ENCODE peak calls at places on chromosomes 4 and X, in five cellular contexts. E is esophagus squamous epithelium, T is hepatocyte, O is heart left ventricle, K is transverse colon. F is an unnamed sample. For H3K36me3, the result is how much of the 10 kb centered on the place peaks cover.

GRCh38 chr4:19399001-19399400 is 852.7 kb upstream of the SLIT2 start:
- DNase-seq in E (no peak), O (no peak), K (no peak), T (no peak), F (no peak)

GRCh38 chr4:87848622-87849351 is 16.0 kb downstream of the MEPE start:
- DNase-seq in O (no peak), K (peak), E (no peak), T (peak), F (peak)

GRCh38 chrX:31126205-31126604 is 54.4 kb upstream of the FTHL17 start:
- DNase-seq in K (no peak), T (no peak), O (no peak), E (no peak), F (no peak)

GRCh38 chr4:133694416-133694815 is 507.2 kb downstream of the PABPC4L start:
- DNase-seq in O (no peak), E (no peak), K (no peak), T (no peak), F (no peak)

GRCh38 chrX:153459976-153460375 is 10.4 kb downstream of the HAUS7 start:
- DNase-seq in E (no peak), K (no peak), T (no peak), O (no peak), F (no peak)

GRCh38 chr4:188433916-188434315 is 294.7 kb downstream of the TRIML1 start:
- DNase-seq in O (no peak), E (no peak), T (no peak), K (no peak), F (no peak)

GRCh38 chrX:39891781-39892180 is 206.0 kb downstream of the BCOR start:
- DNase-seq in O (no peak), K (no peak), T (no peak), E (no peak), F (no peak)

GRCh38 chr4:10611673-10612072 is 72.9 kb downstream of the CLNK start:
- DNase-seq in T (peak), O (no peak), K (no peak), E (no peak), F (no peak)

GRCh38 chr4:152488246-152488645 is 47.6 kb downstream of the FBXW7 start:
- DNase-seq in T (no peak), O (no peak), E (no peak), K (no peak), F (no peak)

GRCh38 chrX:150032742-150033141 is 94.5 kb upstream of the EOLA2 start:
- DNase-seq in E (no peak), K (no peak), T (peak), O (no peak), F (no peak)

GRCh38 chr4:137390141-137390540 is 142.2 kb downstream of the PCDH18 start:
- DNase-seq in T (no peak), K (no peak), E (no peak), O (no peak), F (no peak)

GRCh38 chr4:33924239-33924638 is 2320.1 kb downstream of the ARAP2 start:
- DNase-seq in T (peak), E (no peak), K (no peak), O (no peak), F (no peak)

GRCh38 chrX:119218198-119218597 is 17.9 kb upstream of the PGRMC1 start:
- DNase-seq in O (no peak), K (no peak), E (no peak), T (no peak), F (no peak)

GRCh38 chrX:13829995-13830394 is 13.1 kb upstream of the GPM6B start:
- DNase-seq in O (no peak), K (no peak), T (no peak), E (no peak), F (no peak)

GRCh38 chrX:66328950-66329596 is 165.0 kb downstream of the HEPH start:
- DNase-seq in O (peak), T (no peak), E (no peak), K (no peak), F (peak)

GRCh38 chrX:105945266-105945665 is 93.3 kb downstream of the SERPINA7 start:
- DNase-seq in K (no peak), T (no peak), O (no peak), E (no peak), F (no peak)

GRCh38 chr4:124936427-124936826 is 223.9 kb upstream of the ANKRD50 start:
- DNase-seq in E (no peak), T (no peak), O (no peak), K (no peak), F (peak)

GRCh38 chr4:113300384-113301011 is 251.0 kb downstream of the ANK2 start:
- DNase-seq in E (no peak), T (peak), O (no peak), K (no peak), F (no peak)

GRCh38 chr4:147465461-147465860 is 15.4 kb upstream of the EDNRA start:
- DNase-seq in T (no peak), O (no peak), E (no peak), K (no peak), F (no peak)

GRCh38 chr4:16196482-16197393 is 29.5 kb downstream of the TAPT1 start:
- DNase-seq in K (no peak), E (no peak), T (peak), O (no peak), F (peak)

GRCh38 chr4:129246850-129247542 is 151.0 kb downstream of the C4orf33 start:
- DNase-seq in E (no peak), K (peak), T (peak), O (no peak), F (peak)

GRCh38 chrX:73266766-73267165 is 52.1 kb upstream of the NAP1L2 start:
- DNase-seq in O (no peak), E (no peak), K (no peak), T (no peak), F (no peak)

GRCh38 chrX:129945131-129945530 is 37.3 kb upstream of the BCORL1 start:
- DNase-seq in T (no peak), K (no peak), E (no peak), O (no peak), F (no peak)

GRCh38 chr4:126023946-126024345 is 709.2 kb downstream of the FAT4 start:
- DNase-seq in T (no peak), O (no peak), K (no peak), E (no peak), F (no peak)

DNA sequence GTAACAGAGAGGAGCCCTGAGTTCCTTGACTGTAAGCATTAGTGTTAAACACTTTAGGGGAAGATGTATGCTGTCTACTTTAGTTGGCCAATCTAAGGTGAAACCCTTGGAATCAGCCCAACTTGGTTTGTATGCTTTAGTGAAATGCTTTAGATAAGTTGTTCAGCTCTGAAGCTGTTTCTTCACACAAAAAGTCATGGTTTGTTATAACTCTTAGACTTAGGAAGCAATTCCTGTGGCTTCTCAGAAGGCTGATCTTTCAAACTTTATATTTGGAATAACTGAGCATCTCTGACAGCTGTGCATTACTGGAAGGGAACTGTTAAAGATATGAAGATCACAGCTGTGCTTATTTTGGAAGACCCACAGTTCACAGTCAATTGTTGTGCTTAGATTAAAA is 714.1 kb downstream of the FAT4 start:
- DNase-seq in T (no peak), E (no peak), K (no peak), O (no peak), F (no peak)
- TF ChIP-seq CTCF in T (no peak), E (no peak), K (no peak), O (no peak), F (no peak)

GRCh38 chrX:68697465-68698125 is 50.1 kb downstream of the STARD8 start:
- DNase-seq in K (no peak), O (no peak), T (no peak), E (no peak), F (no peak)
- H3K4me3 ChIP-seq in K (no peak), O (peak), T (no peak), E (no peak), F (no peak)

GRCh38 chr4:55866973-55867574 is 13.6 kb downstream of the EXOC1 start:
- DNase-seq in O (no peak), T (peak), K (no peak), E (no peak), F (no peak)

GRCh38 chr4:55864577-55865223 is 11.3 kb downstream of the EXOC1 start:
- DNase-seq in O (no peak), K (no peak), T (no peak), E (no peak), F (no peak)

GRCh38 chr4:55868691-55869090 is 15.2 kb downstream of the EXOC1 start:
- DNase-seq in T (no peak), E (no peak), O (no peak), K (no peak), F (no peak)

GRCh38 chr4:55865228-55865806 is 11.9 kb downstream of the EXOC1 start:
- DNase-seq in E (no peak), T (no peak), K (no peak), O (no peak), F (no peak)

GRCh38 chr4:55866290-55866907 is 13.0 kb downstream of the EXOC1 start:
- DNase-seq in T (peak), O (no peak), E (no peak), K (no peak), F (no peak)
- H3K36me3 ChIP-seq in T (under half), O (half or more), E (half or more), K (under half), F (under half)

GRCh38 chrX:20144491-20144890 is 2.9 kb upstream of the EIF1AX start:
- DNase-seq in O (no peak), T (no peak), K (no peak), E (no peak), F (no peak)
- TF ChIP-seq CTCF in O (no peak), T (no peak), K (no peak), E (no peak), F (no peak)

GRCh38 chrX:625137-625691 is 5.4 kb upstream of the SHOX start:
- DNase-seq in K (no peak), T (no peak), E (no peak), O (no peak), F (no peak)

GRCh38 chrX:626745-627509 is 3.7 kb upstream of the SHOX start:
- DNase-seq in O (no peak), E (no peak), K (no peak), T (no peak), F (no peak)

GRCh38 chrX:627995-628394 is 2.6 kb upstream of the SHOX start:
- DNase-seq in E (no peak), K (no peak), O (no peak), T (no peak), F (no peak)

GRCh38 chrX:629230-630006 is 1.2 kb upstream of the SHOX start:
- DNase-seq in E (no peak), T (no peak), K (no peak), O (no peak), F (no peak)

GRCh38 chrX:627510-627964 is 3.1 kb upstream of the SHOX start:
- DNase-seq in T (no peak), E (no peak), O (no peak), K (no peak), F (no peak)
- H3K4me3 ChIP-seq in T (no peak), E (no peak), O (no peak), K (no peak), F (no peak)

DNA sequence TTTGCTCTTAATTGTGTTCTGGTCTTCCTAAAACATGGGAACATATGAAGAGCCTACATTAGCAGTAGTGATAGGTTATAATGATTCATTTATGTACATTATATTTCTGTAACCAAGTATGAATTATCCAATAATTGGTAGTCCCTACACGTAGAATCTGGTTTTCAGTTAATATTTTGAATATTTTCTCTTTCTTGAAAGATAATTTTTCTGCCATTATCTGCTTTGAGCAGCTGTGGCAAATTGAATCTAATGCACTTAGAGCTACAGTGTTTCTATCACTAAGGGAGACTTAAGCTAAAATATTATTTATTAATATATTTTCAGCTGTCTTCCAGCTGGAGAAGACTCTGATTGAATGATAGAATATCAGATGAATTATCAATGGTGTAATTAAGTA is 21.0 kb downstream of the CEP44 start:
- DNase-seq in K (no peak), E (no peak), O (no peak), T (no peak), F (no peak)
- H3K36me3 ChIP-seq in K (under half), E (half or more), O (half or more), T (under half), F (under half)

GRCh38 chr4:21728231-21728758 is 220.3 kb downstream of the KCNIP4 start:
- DNase-seq in K (no peak), E (no peak), T (no peak), O (no peak), F (no peak)

DNA sequence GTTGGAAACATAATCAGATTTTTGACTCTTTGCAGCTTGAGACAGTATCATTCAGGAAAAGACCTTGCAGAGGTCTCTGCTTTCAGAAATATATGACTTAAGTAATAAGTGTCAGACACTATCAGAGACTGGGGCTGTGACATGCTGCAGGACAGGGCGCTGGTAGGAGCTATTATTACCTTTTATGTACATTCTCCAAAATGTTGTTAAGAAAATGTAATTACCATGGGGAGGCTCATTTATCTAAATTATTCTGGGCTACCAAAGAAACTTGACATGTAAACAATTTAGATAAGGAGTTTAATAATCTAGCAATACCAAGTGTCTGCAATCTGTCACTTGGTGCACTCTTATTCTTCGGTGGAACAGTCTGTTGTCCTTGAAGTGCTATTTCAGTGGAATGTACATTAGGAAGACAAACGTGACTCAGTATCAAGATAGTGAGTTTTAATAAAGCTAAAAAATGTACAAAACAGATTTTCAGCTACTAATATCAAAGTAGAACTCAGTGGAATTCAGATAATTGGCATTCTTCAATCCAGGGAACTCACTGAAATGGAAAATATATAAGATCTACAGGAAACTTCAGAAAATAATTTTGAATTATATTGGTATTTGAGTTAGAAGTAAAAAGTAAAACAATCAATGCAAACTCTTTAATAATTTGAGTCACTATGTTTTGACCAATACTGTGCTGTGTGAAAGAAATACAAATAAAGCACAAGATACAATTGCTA is 214.5 kb downstream of the KCNIP4 start:
- DNase-seq in K (no peak), O (no peak), T (no peak), E (no peak), F (no peak)
- TF ChIP-seq CTCF in K (no peak), O (no peak), T (no peak), E (no peak), F (no peak)

GRCh38 chrX:120629667-120630537 is at the start of gene C1GALT1C1:
- DNase-seq in K (peak), O (peak), T (peak), E (peak), F (peak)

DNA sequence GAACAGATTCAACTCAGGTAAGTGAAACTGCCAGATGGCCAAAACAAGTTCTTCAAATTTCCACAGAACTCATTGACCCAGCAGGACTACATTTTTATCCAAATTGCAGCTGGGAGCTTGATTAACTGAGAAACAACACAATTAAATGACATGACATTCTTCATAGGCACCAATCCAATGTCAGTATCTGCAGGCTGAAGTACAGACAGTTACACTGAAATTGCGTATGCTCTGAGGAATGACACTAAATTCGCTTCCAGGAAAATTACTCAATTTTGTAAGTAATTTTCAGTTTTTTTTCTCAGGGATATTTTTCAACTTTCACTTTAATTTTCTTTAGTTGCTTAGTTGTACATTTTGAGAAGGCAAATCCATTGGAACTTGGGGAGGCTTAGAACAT is 4.5 kb downstream of the C1GALT1C1 start:
- DNase-seq in E (no peak), O (no peak), T (no peak), K (no peak), F (no peak)
- H3K4me3 ChIP-seq in E (no peak), O (no peak), T (no peak), K (no peak), F (no peak)

F was measured in mucosa of descending colon.